ENCODE peak calls at places on chromosome 7, in ten cellular contexts. E is IMR-90; A is stimulated activated CD4-positive, alpha-beta T cell treated with anti-CD3 and anti-CD28 coated beads, Interleukin-4, amount 100 ng/mL, for 1 hour; N is frontal cortex; C is anterior cingulate cortex; S is prostate gland; T is RWPE2; B is T-helper 9 cell; G is skeletal muscle cell; O is CD8-positive, alpha-beta memory T cell. D is an unnamed sample.

GRCh38 chr7:106110885-106111670 is 1.0 kb downstream of the SYPL1 start:
- DNase-seq in E (no peak), A (no peak), N (no peak), C (no peak), S (no peak), T (no peak), B (no peak), G (no peak), O (no peak), D (no peak)

GRCh38 chr7:28483112-28483511 is 70.8 kb downstream of the CREB5 start:
- DNase-seq in E (peak), A (no peak), N (no peak), C (no peak), S (no peak), T (no peak), B (no peak), G (peak), O (no peak), D (no peak)

GRCh38 chr7:134462337-134462925 is 3.5 kb upstream of the AKR1B1 start:
- DNase-seq in E (peak), A (no peak), N (no peak), C (no peak), S (no peak), T (no peak), B (no peak), G (no peak), O (no peak), D (peak)

GRCh38 chr7:68472688-68473087 is 1125.6 kb upstream of the AUTS2 start:
- DNase-seq in E (no peak), A (no peak), N (no peak), C (no peak), S (no peak), T (no peak), B (no peak), G (no peak), O (no peak), D (no peak)

GRCh38 chr7:135799881-135800280 is 51.3 kb upstream of the FAM180A start:
- DNase-seq in E (no peak), A (no peak), N (no peak), C (no peak), S (no peak), T (no peak), B (no peak), G (no peak), O (no peak), D (no peak)

GRCh38 chr7:28106316-28106957 is 74.2 kb downstream of the JAZF1 start:
- DNase-seq in E (peak), A (no peak), N (no peak), C (no peak), S (no peak), T (no peak), B (no peak), G (no peak), O (no peak), D (no peak)

GRCh38 chr7:28323833-28324232 is 88.5 kb upstream of the CREB5 start:
- DNase-seq in E (no peak), A (no peak), N (no peak), C (no peak), S (no peak), T (no peak), B (no peak), G (no peak), O (no peak), D (no peak)

GRCh38 chr7:129816742-129817141 is 136.0 kb downstream of the UBE2H start:
- DNase-seq in E (no peak), A (no peak), N (no peak), C (no peak), S (no peak), T (no peak), B (no peak), G (no peak), O (no peak), D (no peak)

GRCh38 chr7:55063036-55063435 is 44.2 kb downstream of the EGFR start:
- DNase-seq in E (no peak), A (no peak), N (no peak), C (no peak), S (no peak), T (no peak), B (no peak), G (no peak), O (no peak), D (no peak)

GRCh38 chr7:139771001-139771956 is 6.5 kb downstream of the HIPK2 start:
- DNase-seq in E (peak), A (no peak), N (no peak), C (no peak), S (no peak), T (no peak), B (no peak), G (peak), O (no peak), D (peak)

GRCh38 chr7:116731737-116732335 is 59.8 kb downstream of the MET start:
- DNase-seq in E (no peak), A (no peak), N (no peak), C (no peak), S (no peak), T (no peak), B (no peak), G (no peak), O (no peak), D (no peak)

GRCh38 chr7:134315679-134316538 is 821 bp downstream of the SLC35B4 start:
- DNase-seq in E (peak), A (no peak), N (peak), C (no peak), S (no peak), T (no peak), B (no peak), G (no peak), O (no peak), D (no peak)